ENCODE peak calls at places on chromosome 21, in six cellular contexts. One of them, this sample, is unnamed.

GRCh38 chr21:36205962-36206361 is 49.3 kb downstream of the DOP1B start:
- DNase-seq in NCI-H460: no peak
- DNase-seq in CD8-positive, alpha-beta memory T cell: no peak
- DNase-seq in HTR-8/SVneo: no peak
- DNase-seq in cardiac muscle cell: no peak
- DNase-seq in H4: no peak
- DNase-seq in this sample: no peak

GRCh38 chr21:33348728-33349127 is 24.0 kb downstream of the IFNAR1 start:
- DNase-seq in H4: no peak
- DNase-seq in cardiac muscle cell: no peak
- DNase-seq in NCI-H460: no peak
- DNase-seq in HTR-8/SVneo: no peak
- DNase-seq in CD8-positive, alpha-beta memory T cell: no peak
- DNase-seq in this sample: no peak

GRCh38 chr21:43188712-43189151 is 19.9 kb downstream of the CRYAA start:
- DNase-seq in cardiac muscle cell: no peak
- DNase-seq in NCI-H460: no peak
- DNase-seq in HTR-8/SVneo: no peak
- DNase-seq in CD8-positive, alpha-beta memory T cell: no peak
- DNase-seq in H4: no peak
- DNase-seq in this sample: no peak

GRCh38 chr21:38048241-38048640 is 132.0 kb upstream of the KCNJ6 start:
- DNase-seq in HTR-8/SVneo: no peak
- DNase-seq in NCI-H460: peak
- DNase-seq in CD8-positive, alpha-beta memory T cell: no peak
- DNase-seq in H4: no peak
- DNase-seq in cardiac muscle cell: no peak
- DNase-seq in this sample: no peak

GRCh38 chr21:32624726-32625125 is 12.5 kb upstream of the CFAP298 start:
- DNase-seq in NCI-H460: no peak
- DNase-seq in HTR-8/SVneo: peak
- DNase-seq in CD8-positive, alpha-beta memory T cell: no peak
- DNase-seq in H4: peak
- DNase-seq in cardiac muscle cell: no peak
- DNase-seq in this sample: peak

GRCh38 chr21:28770867-28771661 is 221.6 kb downstream of the LTN1 start:
- DNase-seq in H4: no peak
- DNase-seq in CD8-positive, alpha-beta memory T cell: no peak
- DNase-seq in cardiac muscle cell: no peak
- DNase-seq in NCI-H460: no peak
- DNase-seq in HTR-8/SVneo: no peak
- DNase-seq in this sample: no peak

GRCh38 chr21:44324854-44325107 is 14.4 kb downstream of the CFAP410 start:
- DNase-seq in H4: no peak
- DNase-seq in NCI-H460: no peak
- DNase-seq in CD8-positive, alpha-beta memory T cell: no peak
- DNase-seq in HTR-8/SVneo: no peak
- DNase-seq in cardiac muscle cell: no peak
- DNase-seq in this sample: no peak

GRCh38 chr21:27840273-27840672 is 873.4 kb upstream of the ADAMTS5 start:
- DNase-seq in HTR-8/SVneo: no peak
- DNase-seq in H4: no peak
- DNase-seq in cardiac muscle cell: no peak
- DNase-seq in CD8-positive, alpha-beta memory T cell: no peak
- DNase-seq in NCI-H460: no peak
- DNase-seq in this sample: no peak

GRCh38 chr21:35223480-35224156 is 174.5 kb upstream of the RUNX1 start:
- DNase-seq in HTR-8/SVneo: no peak
- DNase-seq in CD8-positive, alpha-beta memory T cell: no peak
- DNase-seq in NCI-H460: no peak
- DNase-seq in H4: no peak
- DNase-seq in cardiac muscle cell: no peak
- DNase-seq in this sample: peak

GRCh38 chr21:45162809-45163208 is 88.4 kb downstream of the ADARB1 start:
- DNase-seq in CD8-positive, alpha-beta memory T cell: no peak
- DNase-seq in HTR-8/SVneo: no peak
- DNase-seq in H4: no peak
- DNase-seq in NCI-H460: no peak
- DNase-seq in cardiac muscle cell: no peak
- DNase-seq in this sample: no peak

GRCh38 chr21:41665766-41666595 is 100.9 kb downstream of the RIPK4 start:
- DNase-seq in H4: no peak
- DNase-seq in cardiac muscle cell: no peak
- DNase-seq in CD8-positive, alpha-beta memory T cell: no peak
- DNase-seq in NCI-H460: no peak
- DNase-seq in HTR-8/SVneo: no peak
- DNase-seq in this sample: no peak

GRCh38 chr21:38306407-38306806 is 49.6 kb downstream of the KCNJ15 start:
- DNase-seq in CD8-positive, alpha-beta memory T cell: peak
- DNase-seq in NCI-H460: no peak
- DNase-seq in HTR-8/SVneo: no peak
- DNase-seq in cardiac muscle cell: no peak
- DNase-seq in H4: peak
- DNase-seq in this sample: no peak

GRCh38 chr21:37073417-37074194 is 552 bp downstream of the TTC3 start:
- DNase-seq in HTR-8/SVneo: peak
- DNase-seq in cardiac muscle cell: peak
- DNase-seq in CD8-positive, alpha-beta memory T cell: peak
- DNase-seq in H4: peak
- DNase-seq in NCI-H460: no peak
- DNase-seq in this sample: peak

GRCh38 chr21:17688912-17689874 is 76.5 kb upstream of the BTG3 start:
- DNase-seq in H4: peak
- DNase-seq in CD8-positive, alpha-beta memory T cell: peak
- DNase-seq in NCI-H460: no peak
- DNase-seq in HTR-8/SVneo: peak
- DNase-seq in cardiac muscle cell: no peak
- DNase-seq in this sample: peak

GRCh38 chr21:34342476-34342875 is 21.3 kb upstream of the KCNE2 start:
- DNase-seq in CD8-positive, alpha-beta memory T cell: no peak
- DNase-seq in H4: no peak
- DNase-seq in cardiac muscle cell: no peak
- DNase-seq in NCI-H460: no peak
- DNase-seq in HTR-8/SVneo: no peak
- DNase-seq in this sample: no peak

GRCh38 chr21:18174370-18174769 is 70.3 kb upstream of the CHODL start:
- DNase-seq in CD8-positive, alpha-beta memory T cell: no peak
- DNase-seq in HTR-8/SVneo: no peak
- DNase-seq in H4: no peak
- DNase-seq in cardiac muscle cell: no peak
- DNase-seq in NCI-H460: no peak
- DNase-seq in this sample: no peak

GRCh38 chr21:43922949-43923348 is 57.9 kb downstream of the AGPAT3 start:
- DNase-seq in NCI-H460: no peak
- DNase-seq in cardiac muscle cell: no peak
- DNase-seq in CD8-positive, alpha-beta memory T cell: no peak
- DNase-seq in H4: no peak
- DNase-seq in HTR-8/SVneo: no peak
- DNase-seq in this sample: no peak

GRCh38 chr21:30988706-30989105 is 49.6 kb downstream of the KRTAP19-8 start:
- DNase-seq in NCI-H460: no peak
- DNase-seq in H4: no peak
- DNase-seq in CD8-positive, alpha-beta memory T cell: no peak
- DNase-seq in cardiac muscle cell: no peak
- DNase-seq in HTR-8/SVneo: no peak
- DNase-seq in this sample: no peak

GRCh38 chr21:25457411-25457810 is 149.9 kb downstream of the MRPL39 start:
- DNase-seq in CD8-positive, alpha-beta memory T cell: peak
- DNase-seq in NCI-H460: no peak
- DNase-seq in HTR-8/SVneo: peak
- DNase-seq in H4: peak
- DNase-seq in cardiac muscle cell: no peak
- DNase-seq in this sample: no peak

GRCh38 chr21:33751533-33751932 is 109.2 kb downstream of the ITSN1 start:
- DNase-seq in HTR-8/SVneo: no peak
- DNase-seq in H4: no peak
- DNase-seq in NCI-H460: no peak
- DNase-seq in cardiac muscle cell: no peak
- DNase-seq in CD8-positive, alpha-beta memory T cell: no peak
- DNase-seq in this sample: no peak

GRCh38 chr21:45550552-45551210 is 8.4 kb upstream of the SLC19A1 start:
- DNase-seq in CD8-positive, alpha-beta memory T cell: peak
- DNase-seq in cardiac muscle cell: no peak
- DNase-seq in H4: no peak
- DNase-seq in NCI-H460: no peak
- DNase-seq in HTR-8/SVneo: no peak
- DNase-seq in this sample: no peak

GRCh38 chr21:44281801-44282200 is 3.9 kb upstream of the AIRE start:
- DNase-seq in H4: no peak
- DNase-seq in NCI-H460: no peak
- DNase-seq in CD8-positive, alpha-beta memory T cell: no peak
- DNase-seq in cardiac muscle cell: no peak
- DNase-seq in HTR-8/SVneo: no peak
- DNase-seq in this sample: no peak

GRCh38 chr21:46109251-46110221 is 11.6 kb downstream of the COL6A2 start:
- DNase-seq in HTR-8/SVneo: no peak
- DNase-seq in cardiac muscle cell: no peak
- DNase-seq in H4: no peak
- DNase-seq in CD8-positive, alpha-beta memory T cell: no peak
- DNase-seq in NCI-H460: no peak
- DNase-seq in this sample: no peak

GRCh38 chr21:45376459-45377324 is 28.3 kb upstream of the COL18A1 start:
- DNase-seq in HTR-8/SVneo: no peak
- DNase-seq in H4: no peak
- DNase-seq in cardiac muscle cell: no peak
- DNase-seq in CD8-positive, alpha-beta memory T cell: no peak
- DNase-seq in NCI-H460: no peak
- DNase-seq in this sample: no peak

GRCh38 chr21:37654596-37654995 is 261.7 kb downstream of the KCNJ6 start:
- DNase-seq in CD8-positive, alpha-beta memory T cell: no peak
- DNase-seq in H4: no peak
- DNase-seq in HTR-8/SVneo: no peak
- DNase-seq in cardiac muscle cell: no peak
- DNase-seq in NCI-H460: no peak
- DNase-seq in this sample: no peak

GRCh38 chr21:28781602-28782274 is 210.9 kb downstream of the LTN1 start:
- DNase-seq in NCI-H460: no peak
- DNase-seq in HTR-8/SVneo: no peak
- DNase-seq in CD8-positive, alpha-beta memory T cell: no peak
- DNase-seq in H4: no peak
- DNase-seq in cardiac muscle cell: peak
- DNase-seq in this sample: no peak

GRCh38 chr21:34822957-34823356 is 154.2 kb downstream of the CLIC6 start:
- DNase-seq in H4: no peak
- DNase-seq in CD8-positive, alpha-beta memory T cell: no peak
- DNase-seq in HTR-8/SVneo: no peak
- DNase-seq in cardiac muscle cell: no peak
- DNase-seq in NCI-H460: no peak
- DNase-seq in this sample: no peak

GRCh38 chr21:31509108-31510017 is 150.1 kb upstream of the SOD1 start:
- DNase-seq in CD8-positive, alpha-beta memory T cell: peak
- DNase-seq in H4: peak
- DNase-seq in cardiac muscle cell: no peak
- DNase-seq in HTR-8/SVneo: peak
- DNase-seq in NCI-H460: peak
- DNase-seq in this sample: peak

GRCh38 chr21:38303300-38303699 is 46.5 kb downstream of the KCNJ15 start:
- DNase-seq in CD8-positive, alpha-beta memory T cell: no peak
- DNase-seq in HTR-8/SVneo: peak
- DNase-seq in cardiac muscle cell: no peak
- DNase-seq in H4: peak
- DNase-seq in NCI-H460: no peak
- DNase-seq in this sample: peak

GRCh38 chr21:36246080-36246631 is 73.8 kb upstream of the MORC3 start:
- DNase-seq in H4: no peak
- DNase-seq in CD8-positive, alpha-beta memory T cell: no peak
- DNase-seq in NCI-H460: no peak
- DNase-seq in cardiac muscle cell: no peak
- DNase-seq in HTR-8/SVneo: no peak
- DNase-seq in this sample: no peak

GRCh38 chr21:43797925-43798715 is 8.7 kb downstream of the RRP1 start:
- DNase-seq in CD8-positive, alpha-beta memory T cell: no peak
- DNase-seq in NCI-H460: no peak
- DNase-seq in H4: no peak
- DNase-seq in cardiac muscle cell: no peak
- DNase-seq in HTR-8/SVneo: no peak
- DNase-seq in this sample: no peak

This sample was measured in LoVo.